ENCODE peak calls at places on chromosomes 11 and 22, in ten cellular contexts. One of them, this sample, is unnamed.

GRCh38 chr11:95375881-95376280 is 144.9 kb upstream of the SESN3 start:
- DNase-seq in tibial nerve: no peak
- DNase-seq in lung: no peak
- DNase-seq in CD8-positive, alpha-beta memory T cell: no peak
- DNase-seq in colonic mucosa: no peak
- DNase-seq in SJCRH30: no peak
- DNase-seq in aorta: no peak
- DNase-seq in cardiac muscle cell: no peak
- DNase-seq in pancreas: no peak
- DNase-seq in neural progenitor cell: no peak
- DNase-seq in this sample: no peak

GRCh38 chr22:26122920-26123468 is 46.3 kb upstream of the SEZ6L start:
- DNase-seq in lung: no peak
- DNase-seq in neural progenitor cell: no peak
- DNase-seq in aorta: no peak
- DNase-seq in SJCRH30: no peak
- DNase-seq in CD8-positive, alpha-beta memory T cell: no peak
- DNase-seq in tibial nerve: no peak
- DNase-seq in pancreas: no peak
- DNase-seq in cardiac muscle cell: no peak
- DNase-seq in colonic mucosa: no peak
- DNase-seq in this sample: no peak

GRCh38 chr11:71252782-71253730 is 679 bp upstream of the SHANK2 start:
- DNase-seq in cardiac muscle cell: peak
- DNase-seq in lung: peak
- DNase-seq in aorta: no peak
- DNase-seq in pancreas: peak
- DNase-seq in SJCRH30: no peak
- DNase-seq in CD8-positive, alpha-beta memory T cell: no peak
- DNase-seq in colonic mucosa: peak
- DNase-seq in tibial nerve: no peak
- DNase-seq in neural progenitor cell: peak
- DNase-seq in this sample: no peak

GRCh38 chr22:46069518-46070214 is 80.7 kb upstream of the PPARA start:
- DNase-seq in CD8-positive, alpha-beta memory T cell: peak
- DNase-seq in lung: peak
- DNase-seq in cardiac muscle cell: no peak
- DNase-seq in aorta: peak
- DNase-seq in tibial nerve: peak
- DNase-seq in neural progenitor cell: no peak
- DNase-seq in colonic mucosa: peak
- DNase-seq in SJCRH30: peak
- DNase-seq in pancreas: peak
- DNase-seq in this sample: peak

GRCh38 chr11:78432058-78432515 is 14.5 kb upstream of the GAB2 start:
- DNase-seq in neural progenitor cell: peak
- DNase-seq in colonic mucosa: no peak
- DNase-seq in pancreas: no peak
- DNase-seq in SJCRH30: peak
- DNase-seq in lung: no peak
- DNase-seq in aorta: no peak
- DNase-seq in tibial nerve: no peak
- DNase-seq in CD8-positive, alpha-beta memory T cell: no peak
- DNase-seq in cardiac muscle cell: peak
- DNase-seq in this sample: no peak

GRCh38 chr22:44586337-44586990 is 88.4 kb upstream of the RTL6 start:
- DNase-seq in colonic mucosa: no peak
- DNase-seq in aorta: peak
- DNase-seq in lung: no peak
- DNase-seq in SJCRH30: no peak
- DNase-seq in CD8-positive, alpha-beta memory T cell: peak
- DNase-seq in pancreas: no peak
- DNase-seq in tibial nerve: no peak
- DNase-seq in cardiac muscle cell: no peak
- DNase-seq in neural progenitor cell: no peak
- DNase-seq in this sample: no peak

GRCh38 chr11:123233280-123233977 is 38.4 kb upstream of the CLMP start:
- DNase-seq in CD8-positive, alpha-beta memory T cell: no peak
- DNase-seq in aorta: no peak
- DNase-seq in pancreas: no peak
- DNase-seq in neural progenitor cell: no peak
- DNase-seq in SJCRH30: no peak
- DNase-seq in cardiac muscle cell: no peak
- DNase-seq in colonic mucosa: no peak
- DNase-seq in lung: no peak
- DNase-seq in tibial nerve: no peak
- DNase-seq in this sample: no peak

GRCh38 chr11:133047036-133047800 is 485.1 kb downstream of the OPCML start:
- DNase-seq in SJCRH30: no peak
- DNase-seq in tibial nerve: no peak
- DNase-seq in neural progenitor cell: no peak
- DNase-seq in CD8-positive, alpha-beta memory T cell: no peak
- DNase-seq in pancreas: no peak
- DNase-seq in colonic mucosa: no peak
- DNase-seq in aorta: no peak
- DNase-seq in cardiac muscle cell: no peak
- DNase-seq in lung: no peak
- DNase-seq in this sample: no peak

GRCh38 chr11:104700609-104701008 is 197.7 kb downstream of the CASP12 start:
- DNase-seq in aorta: no peak
- DNase-seq in pancreas: no peak
- DNase-seq in cardiac muscle cell: no peak
- DNase-seq in neural progenitor cell: no peak
- DNase-seq in SJCRH30: no peak
- DNase-seq in colonic mucosa: no peak
- DNase-seq in CD8-positive, alpha-beta memory T cell: no peak
- DNase-seq in lung: no peak
- DNase-seq in tibial nerve: no peak
- DNase-seq in this sample: no peak

GRCh38 chr11:124725719-124726105 is 14.0 kb upstream of the NRGN start:
- DNase-seq in tibial nerve: no peak
- DNase-seq in SJCRH30: no peak
- DNase-seq in CD8-positive, alpha-beta memory T cell: no peak
- DNase-seq in lung: no peak
- DNase-seq in aorta: no peak
- DNase-seq in neural progenitor cell: no peak
- DNase-seq in pancreas: no peak
- DNase-seq in cardiac muscle cell: no peak
- DNase-seq in colonic mucosa: no peak
- DNase-seq in this sample: no peak

DNA sequence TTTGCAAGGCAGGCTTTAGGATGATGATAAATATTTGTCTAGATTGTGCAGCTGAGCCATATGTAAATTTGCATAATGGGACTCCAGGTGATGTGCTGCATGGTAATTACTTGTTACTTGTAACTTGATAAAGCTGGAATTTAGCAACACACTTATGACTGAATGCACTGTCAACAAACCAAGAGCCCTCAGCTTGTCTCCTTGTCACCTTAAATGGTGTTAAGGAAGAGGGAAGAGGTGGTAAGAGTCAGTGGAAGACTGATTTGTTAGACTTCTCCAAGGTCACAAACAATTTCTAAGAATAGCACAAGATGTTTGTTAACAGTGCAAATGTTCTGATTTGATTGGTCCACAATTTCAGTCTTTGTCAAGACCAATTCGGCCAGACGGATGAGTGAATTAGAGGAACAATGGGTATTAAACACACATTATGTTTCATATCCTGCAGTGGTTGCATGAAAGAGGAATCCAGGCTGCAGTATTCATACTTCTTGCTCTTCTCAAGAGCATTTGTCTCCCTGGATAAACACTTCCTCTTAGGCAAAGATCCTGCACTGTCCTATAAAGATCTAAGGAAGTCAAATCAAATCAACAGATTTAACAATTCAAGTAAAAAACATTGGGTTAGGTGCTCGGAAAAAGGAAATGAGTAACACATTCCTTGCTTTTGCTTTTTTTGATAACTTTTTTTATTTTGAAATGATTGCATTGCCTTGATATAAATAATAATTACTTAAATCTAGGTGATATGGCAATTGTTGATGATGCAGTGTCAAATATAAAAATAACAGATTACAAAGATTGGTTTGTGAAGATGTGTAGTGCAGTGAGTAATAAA is 448.3 kb upstream of the DDI1 start:
- DNase-seq in cardiac muscle cell: no peak
- DNase-seq in CD8-positive, alpha-beta memory T cell: no peak
- DNase-seq in aorta: no peak
- DNase-seq in pancreas: no peak
- DNase-seq in colonic mucosa: no peak
- DNase-seq in tibial nerve: no peak
- DNase-seq in neural progenitor cell: no peak
- DNase-seq in SJCRH30: no peak
- DNase-seq in lung: no peak
- DNase-seq in this sample: no peak
- H3K27ac ChIP-seq in cardiac muscle cell: no peak
- H3K27ac ChIP-seq in CD8-positive, alpha-beta memory T cell: no peak
- H3K27ac ChIP-seq in aorta: no peak
- H3K27ac ChIP-seq in pancreas: no peak
- H3K27ac ChIP-seq in colonic mucosa: no peak
- H3K27ac ChIP-seq in tibial nerve: no peak
- H3K27ac ChIP-seq in neural progenitor cell: no peak
- H3K27ac ChIP-seq in SJCRH30: no peak
- H3K27ac ChIP-seq in lung: no peak
- H3K27ac ChIP-seq in this sample: no peak

GRCh38 chr11:112780351-112781043 is 180.7 kb upstream of the NCAM1 start:
- DNase-seq in CD8-positive, alpha-beta memory T cell: no peak
- DNase-seq in cardiac muscle cell: no peak
- DNase-seq in neural progenitor cell: no peak
- DNase-seq in aorta: peak
- DNase-seq in colonic mucosa: no peak
- DNase-seq in lung: no peak
- DNase-seq in tibial nerve: no peak
- DNase-seq in SJCRH30: no peak
- DNase-seq in pancreas: no peak
- DNase-seq in this sample: no peak
- H3K27ac ChIP-seq in CD8-positive, alpha-beta memory T cell: no peak
- H3K27ac ChIP-seq in cardiac muscle cell: no peak
- H3K27ac ChIP-seq in neural progenitor cell: no peak
- H3K27ac ChIP-seq in aorta: no peak
- H3K27ac ChIP-seq in colonic mucosa: no peak
- H3K27ac ChIP-seq in lung: peak
- H3K27ac ChIP-seq in tibial nerve: no peak
- H3K27ac ChIP-seq in SJCRH30: no peak
- H3K27ac ChIP-seq in pancreas: no peak
- H3K27ac ChIP-seq in this sample: no peak

DNA sequence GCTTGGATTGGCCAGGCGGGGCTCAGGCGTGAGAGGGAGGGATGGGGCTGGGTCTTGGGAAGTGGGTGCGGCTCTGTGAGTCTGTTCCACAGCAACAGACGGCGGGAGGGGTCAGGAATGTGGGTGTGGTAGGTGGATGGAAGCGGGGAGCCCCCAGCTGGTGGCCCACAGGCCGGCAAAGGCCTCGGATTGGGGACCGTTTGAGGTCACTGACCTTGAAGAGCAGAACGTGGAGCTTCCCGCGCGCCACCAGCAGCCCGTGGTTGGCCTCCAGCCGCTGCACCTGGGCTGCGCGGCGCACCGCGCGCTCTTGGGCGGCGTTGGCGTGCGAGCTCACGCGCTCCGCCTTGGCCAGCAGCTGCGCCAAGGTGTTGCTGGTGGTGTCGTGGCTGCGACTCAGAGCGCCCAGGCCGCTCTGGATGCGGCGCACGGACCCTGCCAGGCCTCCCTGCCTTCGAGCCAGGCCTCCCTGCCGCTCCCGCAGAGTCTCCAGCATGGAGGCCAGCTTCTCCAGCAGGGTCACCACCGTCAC is 356 bp downstream of the CAVIN3 start:
- DNase-seq in aorta: peak
- DNase-seq in CD8-positive, alpha-beta memory T cell: no peak
- DNase-seq in lung: peak
- DNase-seq in tibial nerve: peak
- DNase-seq in pancreas: peak
- DNase-seq in colonic mucosa: peak
- DNase-seq in cardiac muscle cell: peak
- DNase-seq in neural progenitor cell: peak
- DNase-seq in SJCRH30: no peak
- DNase-seq in this sample: no peak
- H3K27ac ChIP-seq in aorta: peak
- H3K27ac ChIP-seq in CD8-positive, alpha-beta memory T cell: no peak
- H3K27ac ChIP-seq in lung: peak
- H3K27ac ChIP-seq in tibial nerve: peak
- H3K27ac ChIP-seq in pancreas: peak
- H3K27ac ChIP-seq in colonic mucosa: peak
- H3K27ac ChIP-seq in cardiac muscle cell: peak
- H3K27ac ChIP-seq in neural progenitor cell: peak
- H3K27ac ChIP-seq in SJCRH30: no peak
- H3K27ac ChIP-seq in this sample: peak

GRCh38 chr11:63369165-63369970 is at the start of gene SLC22A9:
- DNase-seq in CD8-positive, alpha-beta memory T cell: no peak
- DNase-seq in aorta: no peak
- DNase-seq in tibial nerve: no peak
- DNase-seq in neural progenitor cell: no peak
- DNase-seq in pancreas: no peak
- DNase-seq in cardiac muscle cell: no peak
- DNase-seq in SJCRH30: no peak
- DNase-seq in colonic mucosa: peak
- DNase-seq in lung: no peak
- DNase-seq in this sample: no peak

GRCh38 chr11:63371396-63371795 is 1.8 kb downstream of the SLC22A9 start:
- DNase-seq in CD8-positive, alpha-beta memory T cell: no peak
- DNase-seq in aorta: no peak
- DNase-seq in SJCRH30: no peak
- DNase-seq in lung: no peak
- DNase-seq in pancreas: no peak
- DNase-seq in colonic mucosa: no peak
- DNase-seq in tibial nerve: no peak
- DNase-seq in cardiac muscle cell: no peak
- DNase-seq in neural progenitor cell: no peak
- DNase-seq in this sample: no peak

GRCh38 chr11:63375434-63375833 is 5.8 kb downstream of the SLC22A9 start:
- DNase-seq in neural progenitor cell: no peak
- DNase-seq in aorta: no peak
- DNase-seq in lung: no peak
- DNase-seq in colonic mucosa: no peak
- DNase-seq in tibial nerve: no peak
- DNase-seq in SJCRH30: no peak
- DNase-seq in CD8-positive, alpha-beta memory T cell: no peak
- DNase-seq in pancreas: no peak
- DNase-seq in cardiac muscle cell: no peak
- DNase-seq in this sample: no peak

DNA sequence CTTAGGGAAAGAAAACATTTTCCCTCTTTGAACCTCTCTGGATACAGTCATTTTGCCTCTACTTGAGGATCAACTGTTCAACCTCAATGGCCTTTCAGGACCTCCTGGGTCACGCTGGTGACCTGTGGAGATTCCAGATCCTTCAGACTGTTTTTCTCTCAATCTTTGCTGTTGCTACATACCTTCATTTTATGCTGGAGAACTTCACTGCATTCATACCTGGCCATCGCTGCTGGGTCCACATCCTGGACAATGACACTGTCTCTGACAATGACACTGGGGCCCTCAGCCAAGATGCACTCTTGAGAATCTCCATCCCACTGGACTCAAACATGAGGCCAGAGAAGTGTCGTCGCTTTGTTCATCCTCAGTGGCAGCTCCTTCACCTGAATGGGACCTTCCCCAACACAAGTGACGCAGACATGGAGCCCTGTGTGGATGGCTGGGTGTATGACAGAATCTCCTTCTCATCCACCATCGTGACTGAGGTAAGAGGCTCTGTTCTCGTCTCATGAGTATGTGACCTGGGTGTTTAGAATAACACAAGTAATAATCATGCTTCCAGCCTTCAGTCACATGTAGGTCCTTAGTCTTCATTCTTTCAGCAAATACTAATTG is 495 bp downstream of the SLC22A9 start:
- DNase-seq in cardiac muscle cell: no peak
- DNase-seq in aorta: no peak
- DNase-seq in SJCRH30: no peak
- DNase-seq in neural progenitor cell: no peak
- DNase-seq in pancreas: no peak
- DNase-seq in tibial nerve: no peak
- DNase-seq in CD8-positive, alpha-beta memory T cell: no peak
- DNase-seq in lung: no peak
- DNase-seq in colonic mucosa: no peak
- DNase-seq in this sample: no peak
- H3K27ac ChIP-seq in cardiac muscle cell: no peak
- H3K27ac ChIP-seq in aorta: no peak
- H3K27ac ChIP-seq in SJCRH30: no peak
- H3K27ac ChIP-seq in neural progenitor cell: no peak
- H3K27ac ChIP-seq in pancreas: peak
- H3K27ac ChIP-seq in tibial nerve: no peak
- H3K27ac ChIP-seq in CD8-positive, alpha-beta memory T cell: no peak
- H3K27ac ChIP-seq in lung: no peak
- H3K27ac ChIP-seq in colonic mucosa: no peak
- H3K27ac ChIP-seq in this sample: no peak